ENCODE peak calls at places on chromosomes 11 and 22, in seven cellular contexts. M is CD4-positive, alpha-beta T cell; G is activated naive CD4-positive, alpha-beta T cell; S is mucosa of descending colon; Z is central memory CD8-positive, alpha-beta T cell; P is left lung; T is NCI-H345. R is an unnamed sample.

GRCh38 chr22:37303821-37304274 is 21.5 kb downstream of the CYTH4 start:
- DNase-seq in G (peak), Z (no peak), M (no peak), P (peak), T (no peak), S (no peak), R (no peak)

GRCh38 chr11:123034587-123034986 is 27.3 kb downstream of the HSPA8 start:
- DNase-seq in S (no peak), M (no peak), Z (no peak), G (no peak), T (no peak), P (no peak), R (no peak)

GRCh38 chr11:123386746-123387510 is 43.1 kb upstream of the GRAMD1B start:
- DNase-seq in G (no peak), Z (no peak), S (no peak), T (peak), P (no peak), M (no peak), R (no peak)

GRCh38 chr22:36052505-36052941 is 23.9 kb upstream of the RBFOX2 start:
- DNase-seq in M (no peak), S (no peak), T (no peak), G (no peak), P (no peak), Z (no peak), R (no peak)

GRCh38 chr11:64349404-64349803 is 9.4 kb downstream of the CCDC88B start:
- DNase-seq in Z (no peak), G (no peak), M (no peak), S (peak), P (no peak), T (no peak), R (no peak)

GRCh38 chr11:5992150-5992549 is 5.4 kb upstream of the OR52L1 start:
- DNase-seq in M (no peak), S (no peak), Z (no peak), P (no peak), G (no peak), T (no peak), R (no peak)

GRCh38 chr11:67002297-67002913 is 20.5 kb upstream of the SYT12 start:
- DNase-seq in P (no peak), M (no peak), T (peak), Z (no peak), S (no peak), G (no peak), R (no peak)

GRCh38 chr22:23180893-23181762 is 819 bp downstream of the BCR start:
- DNase-seq in G (no peak), Z (no peak), P (peak), T (no peak), M (no peak), S (peak), R (no peak)

GRCh38 chr11:78022397-78023396 is at the start of gene KCTD14:
- DNase-seq in P (peak), T (peak), Z (no peak), G (no peak), M (no peak), S (peak), R (no peak)

GRCh38 chr11:869399-870126 is 26.9 kb downstream of the TSPAN4 start:
- DNase-seq in G (no peak), S (no peak), T (no peak), M (no peak), Z (no peak), P (no peak), R (no peak)

GRCh38 chr11:13030857-13031256 is 21.7 kb downstream of the RASSF10 start:
- DNase-seq in S (peak), P (peak), Z (no peak), T (peak), M (no peak), G (no peak), R (no peak)

GRCh38 chr11:73257342-73258103 is 14.6 kb upstream of the P2RY6 start:
- DNase-seq in G (no peak), S (no peak), Z (no peak), T (no peak), P (peak), M (no peak), R (no peak)

GRCh38 chr22:45784357-45785277 is 113.0 kb downstream of the ATXN10 start:
- DNase-seq in M (no peak), G (no peak), P (no peak), T (no peak), S (no peak), Z (no peak), R (no peak)

GRCh38 chr22:20568502-20569058 is 61.2 kb downstream of the MED15 start:
- DNase-seq in P (no peak), Z (no peak), S (peak), G (no peak), T (no peak), M (no peak), R (no peak)

GRCh38 chr11:114346709-114347141 is 50.5 kb downstream of the NNMT start:
- DNase-seq in Z (no peak), P (no peak), M (no peak), T (no peak), S (no peak), G (no peak), R (no peak)

GRCh38 chr11:14230407-14230806 is 128.6 kb downstream of the RRAS2 start:
- DNase-seq in G (no peak), S (no peak), Z (no peak), P (no peak), M (no peak), T (no peak), R (no peak)

GRCh38 chr11:94734563-94735275 is 33.4 kb upstream of the AMOTL1 start:
- DNase-seq in S (no peak), T (peak), Z (no peak), P (no peak), G (no peak), M (no peak), R (no peak)

GRCh38 chr11:47523491-47524199 is 29.3 kb downstream of the CELF1 start:
- DNase-seq in T (no peak), Z (no peak), G (no peak), P (no peak), M (peak), S (no peak), R (no peak)

GRCh38 chr11:64146036-64146943 is 19.6 kb downstream of the MACROD1 start:
- DNase-seq in S (peak), Z (peak), T (peak), P (no peak), M (peak), G (peak), R (peak)

GRCh38 chr11:14578551-14578956 is 58.4 kb upstream of the PSMA1 start:
- DNase-seq in M (peak), S (no peak), P (no peak), G (no peak), T (peak), Z (peak), R (peak)

GRCh38 chr22:44331881-44332714 is 19.3 kb upstream of the SHISAL1 start:
- DNase-seq in Z (no peak), P (no peak), S (no peak), M (no peak), G (no peak), T (peak), R (no peak)

GRCh38 chr22:28245579-28246224 is 326.6 kb upstream of the PITPNB start:
- DNase-seq in T (no peak), G (no peak), S (no peak), P (no peak), Z (no peak), M (no peak), R (no peak)

GRCh38 chr11:111000400-111001090 is 245.0 kb upstream of the POU2AF2 start:
- DNase-seq in G (no peak), Z (no peak), T (no peak), S (no peak), P (no peak), M (no peak), R (no peak)

GRCh38 chr11:113261709-113262475 is 52.5 kb upstream of the TTC12 start:
- DNase-seq in Z (no peak), P (no peak), G (no peak), T (no peak), M (no peak), S (no peak), R (no peak)

GRCh38 chr11:1450958-1451710 is 35.4 kb downstream of the MOB2 start:
- DNase-seq in M (no peak), T (no peak), S (no peak), Z (no peak), G (no peak), P (no peak), R (no peak)

GRCh38 chr22:28005513-28005912 is 86.5 kb upstream of the PITPNB start:
- DNase-seq in Z (no peak), G (no peak), S (no peak), T (no peak), M (no peak), P (peak), R (no peak)

GRCh38 chr11:120128392-120129172 is 9.3 kb downstream of the TRIM29 start:
- DNase-seq in Z (no peak), M (no peak), P (peak), S (peak), G (no peak), T (no peak), R (no peak)

GRCh38 chr11:115238802-115239201 is 265.4 kb downstream of the CADM1 start:
- DNase-seq in M (no peak), T (no peak), P (no peak), Z (no peak), G (no peak), S (no peak), R (no peak)

GRCh38 chr11:64100345-64100744 is 64.6 kb downstream of the FLRT1 start:
- DNase-seq in Z (no peak), G (no peak), M (no peak), T (peak), P (no peak), S (no peak), R (no peak)

GRCh38 chr11:93054881-93055280 is 85.4 kb downstream of the MTNR1B start:
- DNase-seq in M (no peak), P (no peak), G (no peak), S (no peak), T (no peak), Z (no peak), R (no peak)

GRCh38 chr11:134261626-134262488 is 8.5 kb downstream of the ACAD8 start:
- DNase-seq in Z (no peak), M (no peak), T (peak), P (no peak), G (no peak), S (no peak), R (no peak)

GRCh38 chr11:79262221-79262620 is 178.6 kb downstream of the TENM4 start:
- DNase-seq in T (no peak), M (no peak), P (no peak), G (no peak), Z (no peak), S (no peak), R (no peak)

GRCh38 chr11:126175261-126175885 is 36.1 kb downstream of the RPUSD4 start:
- DNase-seq in M (no peak), T (no peak), S (no peak), Z (no peak), G (no peak), P (no peak), R (no peak)

GRCh38 chr11:45097721-45098493 is 48.5 kb upstream of the PRDM11 start:
- DNase-seq in P (no peak), T (no peak), Z (peak), S (peak), M (peak), G (no peak), R (no peak)

GRCh38 chr11:69554849-69555248 is 73.4 kb downstream of the LINC01488 start:
- DNase-seq in Z (no peak), M (no peak), P (no peak), G (no peak), S (no peak), T (no peak), R (no peak)

GRCh38 chr11:115645631-115646271 is 141.5 kb upstream of the CADM1 start:
- DNase-seq in T (no peak), Z (no peak), M (no peak), S (no peak), G (no peak), P (no peak), R (no peak)

GRCh38 chr22:32037236-32037635 is 5.8 kb upstream of the SLC5A1 start:
- DNase-seq in P (no peak), Z (no peak), G (no peak), T (no peak), M (no peak), S (no peak), R (no peak)

GRCh38 chr11:46353706-46354105 is 6.4 kb downstream of the DGKZ start:
- DNase-seq in P (peak), T (no peak), S (no peak), G (no peak), M (no peak), Z (no peak), R (no peak)

GRCh38 chr22:19821523-19822300 is 33.0 kb downstream of the GNB1L start:
- DNase-seq in M (no peak), G (no peak), S (no peak), Z (no peak), T (no peak), P (no peak), R (no peak)

R was measured in activated CD8-positive, alpha-beta memory T cell treated with anti-CD3 and anti-CD28 coated beads for 1 hour.